ENCODE peak calls at places on chromosomes 2 and 18, in five cellular contexts. R, O, F, G and V are unnamed samples.

GRCh38 chr2:239283288-239283945 is 117.4 kb downstream of the HDAC4 start:
- DNase-seq in R (no peak), O (no peak), F (no peak), G (peak), V (no peak)

GRCh38 chr2:153222231-153223165 is 256.1 kb downstream of the RPRM start:
- DNase-seq in R (no peak), O (no peak), F (no peak), G (no peak), V (no peak)

GRCh38 chr2:106147159-106147558 is 46.9 kb downstream of the UXS1 start:
- DNase-seq in R (no peak), O (no peak), F (peak), G (no peak), V (no peak)

GRCh38 chr18:59833785-59834184 is 66.0 kb upstream of the PMAIP1 start:
- DNase-seq in R (no peak), O (no peak), F (no peak), G (no peak), V (no peak)

GRCh38 chr2:27638709-27639108 is 9.9 kb downstream of the GPN1 start:
- DNase-seq in R (no peak), O (no peak), F (peak), G (no peak), V (no peak)

GRCh38 chr2:168220971-168221819 is 26.2 kb downstream of the STK39 start:
- DNase-seq in R (no peak), O (no peak), F (peak), G (no peak), V (no peak)

GRCh38 chr2:141331127-141331526 is 799.7 kb downstream of the LRP1B start:
- DNase-seq in R (no peak), O (no peak), F (peak), G (no peak), V (no peak)

GRCh38 chr18:10771053-10771709 is 245.4 kb downstream of the NAPG start:
- DNase-seq in R (no peak), O (no peak), F (peak), G (no peak), V (no peak)

GRCh38 chr18:33627114-33627513 is 49.1 kb downstream of the ASXL3 start:
- DNase-seq in R (no peak), O (no peak), F (no peak), G (no peak), V (no peak)

GRCh38 chr2:59567115-59567514 is 986.3 kb downstream of the BCL11A start:
- DNase-seq in R (no peak), O (no peak), F (no peak), G (no peak), V (peak)

GRCh38 chr2:106932644-106933043 is 46.7 kb upstream of the ST6GAL2 start:
- DNase-seq in R (no peak), O (no peak), F (no peak), G (no peak), V (no peak)

GRCh38 chr2:19743641-19744040 is 158.1 kb downstream of the TTC32 start:
- DNase-seq in R (no peak), O (no peak), F (no peak), G (no peak), V (no peak)

GRCh38 chr2:119367472-119368099 is 809 bp downstream of the DBI start:
- DNase-seq in R (peak), O (peak), F (peak), G (peak), V (peak)